ENCODE peak calls at places on chromosomes 6 and 20, in four cellular contexts. W, V, P and J are unnamed samples.

GRCh38 chr6:2684059-2684749 is 66.5 kb downstream of the MYLK4 start:
- DNase-seq in V (no peak), P (no peak), W (no peak), J (no peak)

GRCh38 chr6:110628330-110628729 is 151.9 kb upstream of the SLC22A16 start:
- DNase-seq in P (no peak), W (no peak), V (no peak), J (no peak)

GRCh38 chr20:49685809-49686208 is 27.9 kb downstream of the B4GALT5 start:
- DNase-seq in W (no peak), V (no peak), P (no peak), J (no peak)

GRCh38 chr6:96990462-96990861 is 65.9 kb downstream of the KLHL32 start:
- DNase-seq in P (no peak), V (no peak), W (no peak), J (no peak)

GRCh38 chr6:53241936-53242335 is 93.3 kb upstream of the GCM1 start:
- DNase-seq in W (no peak), P (no peak), V (no peak), J (no peak)

GRCh38 chr6:70221025-70221714 is 81.7 kb downstream of the COL9A1 start:
- DNase-seq in P (no peak), V (no peak), W (no peak), J (peak; percentile 74)

GRCh38 chr6:38158762-38159350 is 339.3 kb downstream of the ZFAND3 start:
- DNase-seq in V (no peak), W (no peak), P (no peak), J (no peak)

GRCh38 chr6:46201701-46202100 is 30.9 kb upstream of the ENPP5 start:
- DNase-seq in P (no peak), W (no peak), V (no peak), J (no peak)

GRCh38 chr6:39362487-39362865 is 40.0 kb upstream of the KCNK16 start:
- DNase-seq in V (no peak), P (no peak), W (no peak), J (peak; percentile 57)

GRCh38 chr20:21106171-21106694 is at the start of gene LINC00237:
- DNase-seq in V (no peak), P (no peak), W (no peak), J (no peak)

GRCh38 chr20:46630336-46630735 is 20.9 kb downstream of the SLC13A3 start:
- DNase-seq in W (no peak), P (no peak), V (no peak), J (no peak)

GRCh38 chr6:3398165-3398562 is 58.7 kb downstream of the SLC22A23 start:
- DNase-seq in W (no peak), P (no peak), V (no peak), J (no peak)

GRCh38 chr6:26205625-26206574 is 118.7 kb downstream of the HFE start:
- DNase-seq in W (no peak), P (peak; percentile 26), V (no peak), J (peak; percentile 37)

GRCh38 chr6:12891595-12891994 is 175.0 kb downstream of the PHACTR1 start:
- DNase-seq in V (no peak), P (no peak), W (no peak), J (no peak)

GRCh38 chr20:47019106-47019824 is 124.6 kb downstream of the EYA2 start:
- DNase-seq in W (peak; percentile 16), V (no peak), P (peak; percentile 20), J (no peak)

GRCh38 chr20:51696304-51697118 is 71.7 kb downstream of the ATP9A start:
- DNase-seq in W (no peak), P (no peak), V (no peak), J (no peak)

GRCh38 chr6:74334722-74335121 is 638.7 kb downstream of the CD109 start:
- DNase-seq in W (no peak), P (no peak), V (no peak), J (no peak)

GRCh38 chr6:158207452-158207788 is 39.3 kb downstream of the GTF2H5 start:
- DNase-seq in P (no peak), V (no peak), W (no peak), J (no peak)

GRCh38 chr6:111880181-111880944 is 7.1 kb upstream of the FYN start:
- DNase-seq in P (no peak), V (no peak), W (no peak), J (no peak)

GRCh38 chr20:45957021-45957941 is 14.7 kb downstream of the ZNF335 start:
- DNase-seq in W (no peak), V (peak; percentile 1), P (no peak), J (no peak)

GRCh38 chr6:104896914-104897313 is 37.2 kb upstream of the HACE1 start:
- DNase-seq in W (no peak), V (no peak), P (no peak), J (no peak)

GRCh38 chr20:48471176-48471575 is 356.6 kb downstream of the PREX1 start:
- DNase-seq in P (no peak), V (no peak), W (no peak), J (peak; percentile 95)

GRCh38 chr6:136646377-136646776 is 96.2 kb upstream of the MAP7 start:
- DNase-seq in V (no peak), W (no peak), P (no peak), J (no peak)

GRCh38 chr6:122712864-122713612 is 66.5 kb upstream of the FABP7 start:
- DNase-seq in V (no peak), W (no peak), P (no peak), J (no peak)

GRCh38 chr6:37838209-37838921 is 18.8 kb downstream of the ZFAND3 start:
- DNase-seq in V (no peak), W (no peak), P (no peak), J (no peak)

GRCh38 chr20:33673115-33673410 is 1.2 kb downstream of the NECAB3 start:
- DNase-seq in W (no peak), P (no peak), V (peak; percentile 4), J (no peak)

GRCh38 chr6:7324520-7324919 is 11.5 kb upstream of the SSR1 start:
- DNase-seq in P (peak; percentile 21), W (no peak), V (no peak), J (no peak)

GRCh38 chr6:17904491-17905120 is 82.8 kb downstream of the KIF13A start:
- DNase-seq in W (no peak), V (no peak), P (no peak), J (no peak)

GRCh38 chr6:17900011-17900410 is 87.4 kb downstream of the KIF13A start:
- DNase-seq in V (no peak), W (no peak), P (no peak), J (no peak)

GRCh38 chr6:17901493-17901892 is 85.9 kb downstream of the KIF13A start:
- DNase-seq in V (no peak), W (no peak), P (no peak), J (no peak)

GRCh38 chr6:17905611-17906592 is 81.5 kb downstream of the KIF13A start:
- DNase-seq in W (no peak), P (no peak), V (no peak), J (no peak)

GRCh38 chr6:17902953-17903352 is 84.5 kb downstream of the KIF13A start:
- DNase-seq in P (no peak), W (no peak), V (no peak), J (no peak)
- H3K4me1 ChIP-seq in P (peaks cover 14% of the 10 kb centered on the region), W (peaks cover 51% of the 10 kb centered on the region), V (no peaks in the 10 kb centered on the region), J (no peaks in the 10 kb centered on the region)

GRCh38 chr6:139473731-139474130 is 99.3 kb upstream of the CITED2 start:
- DNase-seq in V (no peak), P (no peak), W (no peak), J (no peak)
- H3K27ac ChIP-seq in V (peak overlapping the region; percentile 83), P (peak overlapping the region; percentile 67), W (peak overlapping the region; percentile 73), J (peak overlapping the region; percentile 78)

DNA sequence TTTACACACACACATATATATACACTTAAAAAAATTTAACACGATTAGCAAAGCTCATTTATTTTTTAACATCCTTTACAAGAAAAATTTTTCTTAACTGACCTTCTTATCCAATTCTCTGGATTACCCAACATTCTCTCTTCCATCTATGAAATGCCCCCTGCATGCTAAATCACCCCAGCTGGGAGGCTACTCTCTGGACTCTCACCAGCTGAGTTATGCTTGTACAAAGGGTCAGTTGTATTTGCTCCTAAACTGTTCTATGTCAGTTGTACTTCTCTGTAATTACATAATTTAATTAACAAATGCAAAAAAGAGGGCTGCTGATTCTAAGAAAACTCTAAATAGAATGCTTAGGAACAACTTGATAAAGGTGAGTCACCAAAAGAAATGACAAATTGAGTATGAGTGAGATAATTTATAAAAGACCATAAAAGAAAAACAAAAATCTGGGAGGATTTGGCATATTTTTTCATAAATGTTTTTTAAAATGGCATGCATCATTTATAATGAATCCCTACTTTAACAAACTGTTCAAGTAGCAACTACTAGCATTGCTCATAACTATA is 120.5 kb downstream of the KIF13A start:
- DNase-seq in V (no peak), W (no peak), P (no peak), J (no peak)
- H3K4me1 ChIP-seq in V (peaks cover 15% of the 10 kb centered on the region), W (peaks cover 85% of the 10 kb centered on the region), P (peaks cover 27% of the 10 kb centered on the region), J (peaks cover 43% of the 10 kb centered on the region)

DNA sequence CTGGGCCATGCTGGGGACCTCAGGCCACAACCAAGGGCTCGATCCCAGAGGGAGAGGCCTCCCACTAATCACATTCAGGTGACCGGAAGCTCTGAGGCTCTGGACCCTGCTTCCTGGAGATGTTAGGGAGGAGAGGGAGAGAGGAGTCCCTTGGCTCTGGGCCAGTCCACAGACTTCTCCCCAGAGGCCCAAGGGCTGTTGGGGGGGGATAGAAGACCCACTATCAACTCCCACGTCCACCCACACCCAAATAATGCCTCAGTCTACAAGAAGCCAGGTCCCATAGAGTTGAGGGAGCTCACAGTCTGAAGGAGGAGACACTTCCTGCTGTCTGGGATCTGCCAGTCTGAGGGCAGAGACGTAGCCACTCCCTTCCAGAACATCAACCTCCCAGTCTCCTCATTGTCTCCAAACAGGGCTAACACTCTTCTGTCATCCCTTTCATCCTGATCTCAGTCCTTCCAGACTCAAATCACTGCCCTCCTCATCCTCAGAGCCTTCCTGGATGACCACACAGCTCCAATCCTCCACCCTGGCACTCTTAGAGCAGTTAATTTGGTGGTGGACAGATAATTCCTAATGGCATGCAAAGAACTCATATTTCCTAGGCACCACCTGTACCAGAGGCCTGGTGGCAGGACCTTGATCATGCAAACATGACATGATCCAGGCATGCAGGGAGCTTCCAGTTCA is 69.9 kb downstream of the MRPL14 start:
- DNase-seq in P (no peak), W (no peak), V (no peak), J (no peak)
- H3K27ac ChIP-seq in P (peak overlapping the region; percentile 1), W (peak overlapping the region; percentile 76), V (peak overlapping the region; percentile 75), J (no peak overlapping the region)

DNA sequence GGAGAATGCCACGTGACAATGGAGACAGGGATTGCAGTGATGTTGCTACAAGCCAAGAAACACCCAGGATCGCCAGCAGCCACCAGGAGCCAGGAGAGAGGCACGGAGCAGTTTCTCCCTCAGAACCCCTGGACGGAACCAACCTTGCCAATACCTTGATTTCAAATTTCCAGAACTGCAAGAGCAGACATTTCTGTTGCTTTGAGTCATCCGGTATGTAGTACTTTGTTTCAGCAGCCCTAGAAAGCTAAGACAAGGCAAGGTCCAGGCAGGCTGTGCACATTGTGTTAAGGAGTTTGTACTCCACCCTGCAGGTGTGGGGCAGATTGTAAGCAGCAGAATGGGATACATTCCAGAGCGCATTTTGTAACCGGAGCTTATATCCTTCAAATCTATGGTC is 48.3 kb downstream of the TRERF1 start:
- DNase-seq in W (no peak), V (no peak), P (peak; percentile 36), J (no peak)
- H3K4me1 ChIP-seq in W (peaks cover 29% of the 10 kb centered on the region), V (no peaks in the 10 kb centered on the region), P (peaks cover 24% of the 10 kb centered on the region), J (peaks cover 4% of the 10 kb centered on the region)

GRCh38 chr6:150684715-150685459 is 85.2 kb downstream of the PLEKHG1 start:
- DNase-seq in P (peak; percentile 47), V (no peak), W (no peak), J (no peak)
- H3K27ac ChIP-seq in P (peak overlapping the region; percentile 30), V (no peak overlapping the region), W (no peak overlapping the region), J (no peak overlapping the region)

GRCh38 chr20:53943522-53944291 is 126.7 kb downstream of the BCAS1 start:
- DNase-seq in V (no peak), W (no peak), P (no peak), J (peak; percentile 52)
- H3K4me1 ChIP-seq in V (no peaks in the 10 kb centered on the region), W (peaks cover 56% of the 10 kb centered on the region), P (peaks cover 25% of the 10 kb centered on the region), J (peaks cover 32% of the 10 kb centered on the region)